ENCODE peak calls at places on chromosomes 7 and 10, in five cellular contexts. W is hepatocyte, A is BE2C, B is psoas muscle, S is left lung. T is an unnamed sample. For H3K36me3, the result is how much of the 10 kb centered on the place peaks cover.

GRCh38 chr10:47295411-47295810 is 4.6 kb upstream of the GDF10 start:
- DNase-seq in W (no peak), A (no peak), B (no peak), S (no peak), T (peak)

GRCh38 chr7:41333506-41333905 is 369.4 kb downstream of the INHBA start:
- DNase-seq in W (no peak), A (no peak), B (no peak), S (no peak), T (no peak)

GRCh38 chr7:5324961-5325360 is 42.2 kb downstream of the SLC29A4 start:
- DNase-seq in W (no peak), A (no peak), B (no peak), S (peak), T (no peak)

GRCh38 chr10:96448021-96448457 is 65.7 kb downstream of the TLL2 start:
- DNase-seq in W (no peak), A (no peak), B (peak), S (no peak), T (no peak)

GRCh38 chr7:157476201-157476600 is 139.4 kb downstream of the DNAJB6 start:
- DNase-seq in W (no peak), A (no peak), B (no peak), S (peak), T (no peak)

GRCh38 chr7:106065560-106066500 is 46.3 kb downstream of the SYPL1 start:
- DNase-seq in W (no peak), A (no peak), B (no peak), S (no peak), T (no peak)

GRCh38 chr10:80985105-80985504 is 447.4 kb downstream of the SH2D4B start:
- DNase-seq in W (no peak), A (no peak), B (no peak), S (no peak), T (no peak)

GRCh38 chr7:29444267-29444666 is 119.4 kb upstream of the PRR15 start:
- DNase-seq in W (no peak), A (no peak), B (no peak), S (no peak), T (no peak)

GRCh38 chr7:137810248-137810647 is 36.5 kb downstream of the DGKI start:
- DNase-seq in W (no peak), A (no peak), B (no peak), S (no peak), T (no peak)

GRCh38 chr7:17769918-17770317 is 170.4 kb downstream of the SNX13 start:
- DNase-seq in W (peak), A (peak), B (peak), S (no peak), T (peak)

GRCh38 chr10:122253605-122254004 is 17.5 kb upstream of the BTBD16 start:
- DNase-seq in W (no peak), A (no peak), B (no peak), S (no peak), T (no peak)

GRCh38 chr7:111005445-111005844 is 85.5 kb upstream of the LRRN3 start:
- DNase-seq in W (no peak), A (no peak), B (no peak), S (no peak), T (no peak)

GRCh38 chr7:83936056-83936703 is 258.4 kb downstream of the SEMA3A start:
- DNase-seq in W (peak), A (peak), B (peak), S (no peak), T (peak)

GRCh38 chr10:120423350-120424197 is 33.5 kb upstream of the PLPP4 start:
- DNase-seq in W (peak), A (peak), B (no peak), S (no peak), T (peak)

GRCh38 chr10:7756360-7756992 is 31.3 kb downstream of the KIN start:
- DNase-seq in W (peak), A (peak), B (no peak), S (no peak), T (peak)

GRCh38 chr7:20190588-20190987 is 26.6 kb downstream of the MACC1 start:
- DNase-seq in W (no peak), A (no peak), B (no peak), S (no peak), T (no peak)

GRCh38 chr10:4691776-4692175 is 134.2 kb upstream of the AKR1E2 start:
- DNase-seq in W (no peak), A (no peak), B (no peak), S (no peak), T (no peak)

GRCh38 chr7:158710651-158711102 is 6.1 kb upstream of the NCAPG2 start:
- DNase-seq in W (no peak), A (no peak), B (no peak), S (no peak), T (no peak)

GRCh38 chr10:69348824-69349541 is 67.7 kb downstream of the TACR2 start:
- DNase-seq in W (no peak), A (no peak), B (peak), S (no peak), T (no peak)

GRCh38 chr10:105577865-105578607 is 936.9 kb downstream of the SORCS3 start:
- DNase-seq in W (no peak), A (no peak), B (no peak), S (no peak), T (no peak)

GRCh38 chr10:22489467-22489866 is 144.2 kb downstream of the SPAG6 start:
- DNase-seq in W (no peak), A (no peak), B (no peak), S (no peak), T (no peak)

GRCh38 chr10:22491931-22492615 is 146.8 kb downstream of the SPAG6 start:
- DNase-seq in W (no peak), A (no peak), B (no peak), S (no peak), T (no peak)

GRCh38 chr10:22489975-22490374 is 144.7 kb downstream of the SPAG6 start:
- DNase-seq in W (no peak), A (no peak), B (no peak), S (no peak), T (no peak)

GRCh38 chr10:22494007-22494406 is 148.7 kb downstream of the SPAG6 start:
- DNase-seq in W (no peak), A (no peak), B (no peak), S (no peak), T (no peak)

GRCh38 chr10:22491480-22491879 is 146.2 kb downstream of the SPAG6 start:
- DNase-seq in W (no peak), A (no peak), B (no peak), S (no peak), T (no peak)
- H3K4me3 ChIP-seq in W (no peak), A (no peak), B (no peak), S (no peak), T (no peak)

GRCh38 chr7:122273117-122273516 is 31.4 kb downstream of the FEZF1 start:
- DNase-seq in W (no peak), A (no peak), B (no peak), S (no peak), T (no peak)
- TF ChIP-seq CTCF in W (no peak), A (no peak), B (no peak), S (no peak), T (no peak)

GRCh38 chr10:125734148-125734547 is 14.6 kb downstream of the EDRF1 start:
- DNase-seq in W (no peak), A (no peak), B (no peak), S (no peak), T (no peak)

GRCh38 chr10:125742465-125742864 is 23.0 kb downstream of the EDRF1 start:
- DNase-seq in W (no peak), A (no peak), B (no peak), S (no peak), T (no peak)

GRCh38 chr10:125734823-125735222 is 15.3 kb downstream of the EDRF1 start:
- DNase-seq in W (no peak), A (no peak), B (no peak), S (no peak), T (no peak)

DNA sequence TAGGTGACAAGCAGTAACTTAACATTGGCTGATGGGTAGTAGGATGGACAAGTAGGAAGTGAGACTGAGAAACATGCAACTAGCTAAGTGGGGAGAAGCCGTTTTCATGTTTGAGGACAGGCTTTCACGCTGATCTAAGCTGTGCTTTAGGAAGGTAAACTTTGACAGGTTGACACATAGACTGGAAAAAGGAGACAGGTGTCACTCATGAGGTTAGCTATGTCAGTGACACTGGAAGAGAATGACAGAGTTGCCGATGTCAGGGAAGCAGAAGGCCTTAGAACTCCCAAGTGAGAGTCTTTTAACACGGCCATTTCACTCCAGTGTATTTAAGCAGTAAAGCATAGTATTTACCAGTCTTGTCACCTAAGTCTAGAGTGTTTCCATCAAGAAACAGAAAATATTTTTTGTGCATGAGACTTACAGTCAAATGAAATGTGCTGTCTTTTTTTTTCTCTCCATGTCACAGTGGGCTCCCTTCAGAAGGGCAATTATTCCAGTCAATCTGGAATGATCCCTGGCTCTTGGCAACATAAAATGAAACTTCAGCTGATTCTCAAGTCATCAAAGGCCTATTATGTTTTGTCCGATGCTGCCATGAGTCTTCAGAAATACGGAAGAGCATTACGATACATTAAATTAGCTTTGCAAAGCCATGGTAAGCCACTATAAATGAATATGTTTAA is 20.6 kb downstream of the EDRF1 start:
- DNase-seq in W (no peak), A (no peak), B (no peak), S (no peak), T (no peak)
- H3K36me3 ChIP-seq in W (under half), A (half or more), B (half or more), S (half or more), T (half or more)

GRCh38 chr7:1026721-1027151 is 17.6 kb upstream of the GPR146 start:
- DNase-seq in W (no peak), A (no peak), B (peak), S (no peak), T (no peak)
- H3K4me3 ChIP-seq in W (no peak), A (peak), B (no peak), S (peak), T (peak)

DNA sequence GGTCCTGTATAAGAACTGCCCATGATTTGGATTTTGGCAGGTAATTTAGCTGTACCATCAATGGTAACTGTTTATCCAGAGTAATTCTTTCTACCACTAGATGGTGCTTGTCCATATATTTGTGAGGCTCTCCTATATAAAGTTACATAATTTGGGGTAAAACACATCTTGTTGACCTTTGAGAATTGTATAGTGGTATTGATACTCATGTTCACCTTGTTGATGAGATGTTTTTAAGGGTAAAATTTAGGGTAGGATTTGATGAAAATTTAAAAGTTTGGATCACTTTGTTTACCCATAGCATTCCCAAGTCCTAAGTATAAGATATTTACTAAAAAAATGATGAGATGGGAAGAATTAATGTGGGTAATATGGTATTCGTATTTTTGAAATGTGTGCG is 31.6 kb downstream of the ST7 start:
- DNase-seq in W (peak), A (no peak), B (no peak), S (no peak), T (no peak)
- TF ChIP-seq CTCF in W (peak), A (peak), B (peak), S (peak), T (peak)

DNA sequence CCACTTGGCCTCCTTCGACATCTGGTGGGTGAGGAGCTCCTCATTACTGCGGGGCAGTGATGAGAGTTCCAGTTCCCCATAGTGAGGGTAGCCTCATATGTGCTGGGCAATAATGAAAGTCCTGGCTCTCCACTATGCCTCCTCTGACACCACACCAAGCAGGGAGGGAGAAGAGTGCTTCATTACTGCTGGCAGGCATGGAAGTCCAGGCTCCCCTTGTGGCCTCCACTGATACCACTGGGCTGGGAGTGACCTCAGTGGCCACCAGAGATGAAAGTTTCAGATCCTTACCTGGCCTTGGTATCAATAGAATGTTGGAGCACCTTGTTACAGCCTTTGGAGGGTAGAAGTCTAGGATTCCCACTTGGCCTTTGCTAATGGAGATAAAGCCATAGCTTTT is 6.5 kb downstream of the DUS4L start:
- DNase-seq in W (no peak), A (no peak), B (no peak), S (no peak), T (no peak)
- H3K36me3 ChIP-seq in W (under half), A (under half), B (under half), S (under half), T (under half)

DNA sequence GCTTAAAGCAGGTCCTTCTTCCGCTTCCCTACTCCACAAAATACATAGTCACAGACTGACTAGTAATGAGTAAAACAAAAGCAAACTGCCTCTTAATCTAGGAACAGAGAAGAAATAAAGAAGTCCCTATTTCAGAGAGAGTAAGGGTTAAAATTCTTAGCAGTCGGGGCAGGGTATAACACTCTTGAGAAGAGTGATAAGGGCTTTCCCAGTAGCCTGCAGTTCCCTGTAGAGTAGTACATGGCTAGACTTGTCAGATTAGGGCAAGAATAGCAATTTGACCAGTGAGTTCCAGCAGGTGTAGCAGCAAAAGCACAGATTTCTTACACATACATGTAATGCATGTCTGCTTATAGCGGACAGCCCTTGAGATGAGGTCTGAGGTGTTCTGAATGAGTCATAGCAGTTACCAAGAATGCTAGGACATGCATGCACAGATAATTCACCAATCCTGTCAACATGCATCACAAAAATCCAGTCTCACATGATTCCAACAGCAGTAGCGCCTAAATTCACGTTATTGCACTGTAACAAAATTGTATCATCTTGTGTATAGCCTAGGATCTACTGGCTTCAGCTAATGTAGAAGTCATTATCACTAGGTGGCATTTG is 40.7 kb downstream of the BTRC start:
- DNase-seq in W (peak), A (no peak), B (no peak), S (no peak), T (no peak)
- H3K4me3 ChIP-seq in W (no peak), A (no peak), B (no peak), S (no peak), T (no peak)

DNA sequence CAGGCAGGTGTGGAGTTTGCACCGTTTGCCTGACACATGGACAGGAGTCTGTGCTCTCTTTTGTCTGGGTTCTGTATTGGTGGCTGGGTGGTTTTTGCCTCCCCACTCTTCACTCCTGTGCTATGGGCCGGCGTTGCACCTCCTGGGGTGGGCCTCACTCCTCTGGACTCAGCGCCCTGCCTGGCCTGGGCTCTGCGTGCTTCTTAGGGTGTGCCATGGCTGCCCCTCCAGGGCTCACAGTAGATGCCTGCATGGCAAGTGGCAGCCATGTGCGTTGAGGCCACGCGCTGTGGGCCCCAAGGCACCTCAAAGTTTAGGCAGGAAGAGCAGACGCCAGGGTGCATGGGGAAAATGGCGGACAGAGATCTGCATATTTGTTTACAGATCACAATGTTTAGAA is 319.8 kb downstream of the ADARB2 start:
- DNase-seq in W (no peak), A (no peak), B (no peak), S (peak), T (no peak)
- TF ChIP-seq CTCF in W (no peak), A (no peak), B (no peak), S (no peak), T (no peak)

GRCh38 chr7:44572771-44573170 is 937 bp downstream of the DDX56 start:
- DNase-seq in W (no peak), A (no peak), B (no peak), S (no peak), T (no peak)

GRCh38 chr7:44576228-44576627 is 2.5 kb upstream of the DDX56 start:
- DNase-seq in W (no peak), A (no peak), B (no peak), S (no peak), T (no peak)

GRCh38 chr7:44573464-44574285 is at the start of gene DDX56:
- DNase-seq in W (peak), A (peak), B (peak), S (peak), T (peak)

GRCh38 chr7:44575054-44575453 is 1.3 kb upstream of the DDX56 start:
- DNase-seq in W (no peak), A (no peak), B (no peak), S (no peak), T (no peak)

DNA sequence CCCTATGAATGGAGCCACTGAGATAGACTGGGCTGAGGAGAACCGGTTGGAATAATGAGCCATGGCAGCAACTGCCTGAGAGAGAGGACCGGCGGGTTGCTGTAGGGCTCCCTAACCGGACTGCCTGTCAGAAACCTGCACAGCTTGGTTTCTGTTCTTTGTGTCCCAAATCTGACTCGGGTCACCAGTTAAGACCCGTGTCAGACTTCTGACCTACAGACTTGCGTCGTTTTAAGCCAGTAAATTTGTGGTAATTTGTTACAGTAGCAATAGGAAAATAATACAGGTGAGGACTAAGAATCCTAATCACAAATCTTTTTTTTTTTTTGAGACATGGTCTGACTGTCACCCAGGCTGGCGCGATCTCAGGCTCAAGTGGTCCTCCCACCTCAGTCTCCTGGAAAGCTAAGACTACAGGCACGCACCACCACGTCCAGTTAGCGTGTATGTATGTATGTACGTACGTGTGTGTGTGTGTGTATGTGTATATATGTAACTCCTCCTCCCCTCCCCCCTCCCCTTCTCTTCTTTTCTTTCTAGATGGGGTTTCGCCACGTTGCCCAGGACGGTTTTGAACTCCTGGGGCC is 671 bp upstream of the DDX56 start:
- DNase-seq in W (no peak), A (no peak), B (no peak), S (no peak), T (no peak)
- H3K36me3 ChIP-seq in W (under half), A (half or more), B (half or more), S (half or more), T (half or more)

GRCh38 chr7:152925412-152926147 is 166.0 kb downstream of the ACTR3B start:
- DNase-seq in W (peak), A (peak), B (no peak), S (peak), T (peak)
- H3K4me3 ChIP-seq in W (peak), A (peak), B (peak), S (no peak), T (peak)